ENCODE peak calls at places on chromosomes 12 and 14, in seven cellular contexts. One of them, this sample, is unnamed.
A peak's percentile ranks its signal among the peaks of the same experiment; 100 is the strongest.

GRCh38 chr14:53999061-53999488 is 42.5 kb upstream of the BMP4 start:
- DNase-seq in fibroblast of lung: peak; percentile 96
- DNase-seq in NT2/D1: no peak
- DNase-seq in MM.1S: no peak
- DNase-seq in neuronal stem cell: no peak
- DNase-seq in neural progenitor cell: peak; percentile 12
- DNase-seq in IMR-90: peak; percentile 76
- DNase-seq in this sample: peak; percentile 73

GRCh38 chr12:111953455-111953854 is 59.5 kb downstream of the TMEM116 start:
- DNase-seq in fibroblast of lung: no peak
- DNase-seq in NT2/D1: no peak
- DNase-seq in MM.1S: no peak
- DNase-seq in neuronal stem cell: no peak
- DNase-seq in neural progenitor cell: no peak
- DNase-seq in IMR-90: peak; percentile 11
- DNase-seq in this sample: no peak

GRCh38 chr12:58884916-58885315 is 35.4 kb downstream of the LRIG3 start:
- DNase-seq in fibroblast of lung: no peak
- DNase-seq in NT2/D1: no peak
- DNase-seq in MM.1S: no peak
- DNase-seq in neuronal stem cell: no peak
- DNase-seq in neural progenitor cell: no peak
- DNase-seq in IMR-90: no peak
- DNase-seq in this sample: no peak

GRCh38 chr12:3407723-3408122 is 83.3 kb upstream of the PRMT8 start:
- DNase-seq in fibroblast of lung: no peak
- DNase-seq in NT2/D1: no peak
- DNase-seq in MM.1S: no peak
- DNase-seq in neuronal stem cell: no peak
- DNase-seq in neural progenitor cell: no peak
- DNase-seq in IMR-90: no peak
- DNase-seq in this sample: no peak

GRCh38 chr12:116389990-116390655 is 112.6 kb upstream of the MED13L start:
- DNase-seq in fibroblast of lung: peak; percentile 99
- DNase-seq in NT2/D1: no peak
- DNase-seq in MM.1S: no peak
- DNase-seq in neuronal stem cell: no peak
- DNase-seq in neural progenitor cell: no peak
- DNase-seq in IMR-90: peak; percentile 98
- DNase-seq in this sample: peak; percentile 90

GRCh38 chr12:5451251-5451650 is 19.3 kb downstream of the NTF3 start:
- DNase-seq in fibroblast of lung: no peak
- DNase-seq in NT2/D1: no peak
- DNase-seq in MM.1S: no peak
- DNase-seq in neuronal stem cell: no peak
- DNase-seq in neural progenitor cell: no peak
- DNase-seq in IMR-90: peak; percentile 41
- DNase-seq in this sample: no peak

GRCh38 chr14:53365516-53366130 is 212.5 kb upstream of the DDHD1 start:
- DNase-seq in fibroblast of lung: peak; percentile 60
- DNase-seq in NT2/D1: no peak
- DNase-seq in MM.1S: no peak
- DNase-seq in neuronal stem cell: no peak
- DNase-seq in neural progenitor cell: no peak
- DNase-seq in IMR-90: peak; percentile 67
- DNase-seq in this sample: peak; percentile 73

GRCh38 chr12:53927220-53928029 is 11.2 kb upstream of the HOXC13 start:
- DNase-seq in fibroblast of lung: no peak
- DNase-seq in NT2/D1: no peak
- DNase-seq in MM.1S: no peak
- DNase-seq in neuronal stem cell: no peak
- DNase-seq in neural progenitor cell: no peak
- DNase-seq in IMR-90: no peak
- DNase-seq in this sample: no peak

GRCh38 chr14:105664691-105665090 is 138.3 kb downstream of the TMEM121 start:
- DNase-seq in fibroblast of lung: no peak
- DNase-seq in NT2/D1: no peak
- DNase-seq in MM.1S: no peak
- DNase-seq in neuronal stem cell: no peak
- DNase-seq in neural progenitor cell: no peak
- DNase-seq in IMR-90: no peak
- DNase-seq in this sample: no peak

GRCh38 chr12:51307655-51308593 is 16.1 kb downstream of the BIN2 start:
- DNase-seq in fibroblast of lung: peak; percentile 92
- DNase-seq in NT2/D1: no peak
- DNase-seq in MM.1S: no peak
- DNase-seq in neuronal stem cell: no peak
- DNase-seq in neural progenitor cell: no peak
- DNase-seq in IMR-90: peak; percentile 87
- DNase-seq in this sample: peak; percentile 76

GRCh38 chr14:61335049-61335448 is 13.7 kb downstream of the PRKCH start:
- DNase-seq in fibroblast of lung: no peak
- DNase-seq in NT2/D1: no peak
- DNase-seq in MM.1S: no peak
- DNase-seq in neuronal stem cell: no peak
- DNase-seq in neural progenitor cell: no peak
- DNase-seq in IMR-90: no peak
- DNase-seq in this sample: no peak

GRCh38 chr12:67539946-67540345 is 108.6 kb upstream of the DYRK2 start:
- DNase-seq in fibroblast of lung: peak; percentile 46
- DNase-seq in NT2/D1: no peak
- DNase-seq in MM.1S: no peak
- DNase-seq in neuronal stem cell: no peak
- DNase-seq in neural progenitor cell: no peak
- DNase-seq in IMR-90: no peak
- DNase-seq in this sample: no peak

GRCh38 chr12:110971189-110971920 is 51.0 kb upstream of the MYL2 start:
- DNase-seq in fibroblast of lung: no peak
- DNase-seq in NT2/D1: no peak
- DNase-seq in MM.1S: no peak
- DNase-seq in neuronal stem cell: no peak
- DNase-seq in neural progenitor cell: no peak
- DNase-seq in IMR-90: no peak
- DNase-seq in this sample: no peak

GRCh38 chr12:12819752-12820311 is 6.7 kb downstream of the DDX47 start:
- DNase-seq in fibroblast of lung: peak; percentile 99
- DNase-seq in NT2/D1: no peak
- DNase-seq in MM.1S: no peak
- DNase-seq in neuronal stem cell: no peak
- DNase-seq in neural progenitor cell: no peak
- DNase-seq in IMR-90: peak; percentile 96
- DNase-seq in this sample: peak; percentile 79

GRCh38 chr12:57089259-57090245 is 638 bp downstream of the NAB2 start:
- DNase-seq in fibroblast of lung: peak; percentile 57
- DNase-seq in NT2/D1: no peak
- DNase-seq in MM.1S: no peak
- DNase-seq in neuronal stem cell: no peak
- DNase-seq in neural progenitor cell: peak; percentile 64
- DNase-seq in IMR-90: peak; percentile 51
- DNase-seq in this sample: peak; percentile 84

GRCh38 chr12:66409195-66409871 is 107.0 kb downstream of the HELB start:
- DNase-seq in fibroblast of lung: peak; percentile 52
- DNase-seq in NT2/D1: peak; percentile 36
- DNase-seq in MM.1S: peak; percentile 50
- DNase-seq in neuronal stem cell: peak; percentile 21
- DNase-seq in neural progenitor cell: peak; percentile 68
- DNase-seq in IMR-90: peak; percentile 80
- DNase-seq in this sample: peak; percentile 73

GRCh38 chr14:87896393-87897380 is 96.3 kb downstream of the GALC start:
- DNase-seq in fibroblast of lung: peak; percentile 60
- DNase-seq in NT2/D1: no peak
- DNase-seq in MM.1S: peak; percentile 8
- DNase-seq in neuronal stem cell: peak; percentile 59
- DNase-seq in neural progenitor cell: peak; percentile 80
- DNase-seq in IMR-90: peak; percentile 56
- DNase-seq in this sample: peak; percentile 81

DNA sequence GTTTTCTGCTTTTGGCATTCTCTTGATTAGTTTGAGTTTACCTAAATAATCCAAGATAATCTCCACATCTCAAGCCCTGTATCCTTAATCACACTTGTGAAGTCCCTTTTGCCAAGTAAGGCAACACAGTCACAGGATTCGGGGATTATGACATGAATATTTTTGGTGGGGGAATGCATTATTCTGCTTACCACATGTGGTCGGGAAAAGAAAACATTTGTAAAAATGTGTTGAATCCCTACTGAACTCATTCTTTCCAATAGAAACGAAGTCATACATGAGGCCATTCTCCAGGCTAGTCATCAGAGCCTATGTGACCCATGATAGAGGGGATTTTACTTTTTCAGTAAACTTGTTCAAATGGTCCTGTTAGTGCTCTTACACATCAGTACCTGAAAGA is 58.5 kb upstream of the PRICKLE1 start:
- DNase-seq in fibroblast of lung: peak; percentile 62
- DNase-seq in NT2/D1: no peak
- DNase-seq in MM.1S: no peak
- DNase-seq in neuronal stem cell: no peak
- DNase-seq in neural progenitor cell: no peak
- DNase-seq in IMR-90: no peak
- DNase-seq in this sample: peak; percentile 15
- H3K9ac ChIP-seq in fibroblast of lung: no peak overlapping the region
- H3K9ac ChIP-seq in NT2/D1: no peak overlapping the region
- H3K9ac ChIP-seq in MM.1S: no peak overlapping the region
- H3K9ac ChIP-seq in neuronal stem cell: no peak overlapping the region
- H3K9ac ChIP-seq in neural progenitor cell: no peak overlapping the region
- H3K9ac ChIP-seq in IMR-90: no peak overlapping the region
- H3K9ac ChIP-seq in this sample: no peak overlapping the region

GRCh38 chr14:36516719-36517241 is 3.3 kb downstream of the NKX2-1 start:
- DNase-seq in fibroblast of lung: no peak
- DNase-seq in NT2/D1: no peak
- DNase-seq in MM.1S: no peak
- DNase-seq in neuronal stem cell: no peak
- DNase-seq in neural progenitor cell: no peak
- DNase-seq in IMR-90: no peak
- DNase-seq in this sample: no peak

GRCh38 chr14:36518031-36518585 is 1.9 kb downstream of the NKX2-1 start:
- DNase-seq in fibroblast of lung: no peak
- DNase-seq in NT2/D1: no peak
- DNase-seq in MM.1S: no peak
- DNase-seq in neuronal stem cell: no peak
- DNase-seq in neural progenitor cell: peak; percentile 44
- DNase-seq in IMR-90: no peak
- DNase-seq in this sample: no peak

GRCh38 chr14:36517242-36518030 is 2.6 kb downstream of the NKX2-1 start:
- DNase-seq in fibroblast of lung: no peak
- DNase-seq in NT2/D1: no peak
- DNase-seq in MM.1S: no peak
- DNase-seq in neuronal stem cell: no peak
- DNase-seq in neural progenitor cell: peak; percentile 60
- DNase-seq in IMR-90: no peak
- DNase-seq in this sample: no peak

GRCh38 chr14:36519431-36520321 is at the start of gene NKX2-1:
- DNase-seq in fibroblast of lung: peak; percentile 58
- DNase-seq in NT2/D1: no peak
- DNase-seq in MM.1S: no peak
- DNase-seq in neuronal stem cell: peak; percentile 21
- DNase-seq in neural progenitor cell: peak; percentile 61
- DNase-seq in IMR-90: no peak
- DNase-seq in this sample: peak; percentile 5

DNA sequence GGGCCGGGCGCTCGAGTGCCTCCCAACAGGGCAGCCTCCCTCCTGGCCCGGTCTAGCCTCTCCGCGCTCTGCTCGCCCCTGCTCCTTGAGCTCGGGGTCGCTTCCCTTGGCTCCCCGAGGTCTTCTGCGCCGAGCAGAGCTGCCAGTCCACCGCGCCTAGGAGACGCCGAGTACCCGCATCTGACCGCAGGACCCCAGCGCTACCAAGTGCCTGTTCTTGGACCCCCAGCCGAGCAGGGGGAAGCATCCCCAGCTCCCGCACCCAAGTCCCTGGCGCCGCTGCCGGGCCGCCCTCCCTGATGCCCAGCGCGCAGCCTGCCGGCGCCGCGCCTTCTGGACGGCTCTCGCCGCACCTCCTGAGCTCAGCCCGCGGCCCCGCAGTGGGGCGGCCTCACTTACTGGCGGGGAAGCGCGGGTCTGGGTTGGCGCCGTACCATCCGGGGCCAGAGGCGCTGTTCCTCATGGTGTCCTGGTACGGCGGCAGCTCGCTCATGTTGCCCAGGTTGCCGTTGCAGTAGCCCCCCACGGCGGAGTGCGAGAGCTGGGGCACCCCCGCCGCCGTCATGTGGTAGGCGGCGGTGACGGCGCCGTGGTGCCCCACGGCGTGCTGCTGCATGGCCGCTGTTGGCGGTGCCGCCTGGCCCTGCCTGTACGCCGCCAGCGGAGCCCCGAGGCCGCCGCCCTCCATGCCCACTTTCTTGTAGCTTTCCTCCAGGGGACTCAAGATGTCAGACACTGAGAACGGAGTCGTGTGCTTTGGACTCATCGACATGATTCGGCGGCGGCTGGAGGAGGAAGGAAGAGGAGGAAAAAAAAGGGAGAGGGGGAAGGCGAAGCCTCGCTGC is 1.2 kb downstream of the NKX2-1 start:
- DNase-seq in fibroblast of lung: no peak
- DNase-seq in NT2/D1: no peak
- DNase-seq in MM.1S: no peak
- DNase-seq in neuronal stem cell: peak; percentile 30
- DNase-seq in neural progenitor cell: peak; percentile 60
- DNase-seq in IMR-90: no peak
- DNase-seq in this sample: peak; percentile 13
- H3K4me3 ChIP-seq in fibroblast of lung: no peak overlapping the region
- H3K4me3 ChIP-seq in NT2/D1: peak overlapping the region; percentile 8
- H3K4me3 ChIP-seq in MM.1S: no peak overlapping the region
- H3K4me3 ChIP-seq in neuronal stem cell: no peak overlapping the region
- H3K4me3 ChIP-seq in neural progenitor cell: peak overlapping the region; percentile 15
- H3K4me3 ChIP-seq in IMR-90: no peak overlapping the region
- H3K4me3 ChIP-seq in this sample: peak overlapping the region; percentile 65

DNA sequence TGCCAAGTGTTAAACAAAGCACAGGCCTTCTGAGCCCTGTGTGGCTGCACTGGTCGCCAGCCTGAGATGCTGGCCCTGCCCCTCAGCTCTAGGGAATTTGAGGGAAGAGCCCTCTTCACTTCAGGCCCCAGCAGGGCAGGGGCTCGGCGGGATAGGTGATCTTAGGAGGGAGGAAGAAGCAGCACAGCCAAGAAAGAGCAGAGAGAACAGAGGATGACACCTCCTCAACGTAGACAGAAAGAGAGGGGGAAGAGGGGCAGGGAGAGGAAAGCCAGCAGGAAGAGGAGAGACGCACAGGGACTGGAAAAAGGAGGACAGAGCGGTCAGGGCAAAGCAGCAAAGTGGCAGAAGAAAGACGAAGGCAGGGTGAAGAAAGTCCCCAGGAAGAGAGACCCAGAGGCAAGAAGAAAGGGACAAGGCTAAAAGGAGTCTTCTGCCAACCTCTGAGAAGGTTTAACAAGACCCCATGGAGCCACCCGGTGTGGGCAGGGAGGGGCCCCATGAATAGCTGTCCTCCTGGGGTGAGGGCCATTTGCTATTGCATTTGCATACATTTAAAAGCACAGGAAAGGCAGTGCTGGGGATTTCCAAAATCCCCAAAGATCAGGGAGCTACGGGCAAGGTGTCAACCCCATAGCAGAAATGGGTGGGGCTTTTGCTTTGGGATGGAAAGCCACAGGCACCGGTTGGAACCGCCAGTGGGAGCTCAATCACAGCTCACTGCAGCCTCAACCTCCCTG is 22.8 kb downstream of the CMKLR1 start:
- DNase-seq in fibroblast of lung: no peak
- DNase-seq in NT2/D1: peak; percentile 43
- DNase-seq in MM.1S: no peak
- DNase-seq in neuronal stem cell: no peak
- DNase-seq in neural progenitor cell: peak; percentile 38
- DNase-seq in IMR-90: no peak
- DNase-seq in this sample: no peak
- H3K9ac ChIP-seq in fibroblast of lung: no peak overlapping the region
- H3K9ac ChIP-seq in NT2/D1: peak overlapping the region; percentile 51
- H3K9ac ChIP-seq in MM.1S: no peak overlapping the region
- H3K9ac ChIP-seq in neuronal stem cell: no peak overlapping the region
- H3K9ac ChIP-seq in neural progenitor cell: no peak overlapping the region
- H3K9ac ChIP-seq in IMR-90: no peak overlapping the region
- H3K9ac ChIP-seq in this sample: no peak overlapping the region

GRCh38 chr12:94149781-94150482 is 1.6 kb downstream of the PLXNC1 start:
- DNase-seq in fibroblast of lung: peak; percentile 26
- DNase-seq in NT2/D1: no peak
- DNase-seq in MM.1S: peak; percentile 50
- DNase-seq in neuronal stem cell: peak; percentile 56
- DNase-seq in neural progenitor cell: peak; percentile 84
- DNase-seq in IMR-90: no peak
- DNase-seq in this sample: peak; percentile 34
- H3K4me3 ChIP-seq in fibroblast of lung: peak overlapping the region; percentile 12
- H3K4me3 ChIP-seq in NT2/D1: peak overlapping the region; percentile 73
- H3K4me3 ChIP-seq in MM.1S: peak overlapping the region; percentile 91
- H3K4me3 ChIP-seq in neuronal stem cell: peak overlapping the region; percentile 63
- H3K4me3 ChIP-seq in neural progenitor cell: peak overlapping the region; percentile 79
- H3K4me3 ChIP-seq in IMR-90: peak overlapping the region; percentile 67
- H3K4me3 ChIP-seq in this sample: peak overlapping the region; percentile 67